ENCODE peak calls at places on chromosome 22, in four cellular contexts. A is esophagus squamous epithelium, P is mammary epithelial cell, T is MM.1S. M is an unnamed sample.

GRCh38 chr22:38484244-38484643 is 16.3 kb downstream of the KDELR3 start:
- DNase-seq in T (no peak), A (no peak), P (no peak), M (no peak)

GRCh38 chr22:39098026-39098425 is 982 bp downstream of the APOBEC3H start:
- DNase-seq in P (no peak), A (no peak), T (peak), M (no peak)

GRCh38 chr22:49266561-49267519 is 560.8 kb downstream of the BRD1 start:
- DNase-seq in T (peak), A (no peak), P (no peak), M (no peak)

GRCh38 chr22:39351689-39352214 is 2.0 kb downstream of the SYNGR1 start:
- DNase-seq in T (no peak), P (peak), A (no peak), M (peak)

GRCh38 chr22:21624120-21624879 is 5.5 kb downstream of the YDJC start:
- DNase-seq in T (peak), P (peak), A (no peak), M (no peak)

GRCh38 chr22:20807315-20807752 is 33.4 kb downstream of the SERPIND1 start:
- DNase-seq in T (no peak), P (peak), A (no peak), M (no peak)

GRCh38 chr22:48891688-48892380 is 935.8 kb downstream of the BRD1 start:
- DNase-seq in T (no peak), A (no peak), P (no peak), M (no peak)

GRCh38 chr22:43326342-43326825 is 16.8 kb downstream of the SCUBE1 start:
- DNase-seq in P (no peak), A (no peak), T (no peak), M (no peak)

GRCh38 chr22:39242389-39242808 is 2.4 kb downstream of the PDGFB start:
- DNase-seq in T (peak), A (no peak), P (no peak), M (no peak)

GRCh38 chr22:38941488-38941987 is 15.9 kb upstream of the APOBEC3A start:
- DNase-seq in T (peak), P (no peak), A (no peak), M (no peak)

GRCh38 chr22:41782316-41782715 is 18.2 kb upstream of the CCDC134 start:
- DNase-seq in T (no peak), P (no peak), A (no peak), M (no peak)

GRCh38 chr22:35229865-35230264 is 27.4 kb upstream of the HMGXB4 start:
- DNase-seq in A (no peak), T (no peak), P (no peak), M (no peak)

GRCh38 chr22:36900880-36901279 is 12.5 kb upstream of the CSF2RB start:
- DNase-seq in A (no peak), T (no peak), P (no peak), M (no peak)

GRCh38 chr22:36899498-36899897 is 13.9 kb upstream of the CSF2RB start:
- DNase-seq in P (no peak), T (no peak), A (no peak), M (no peak)

GRCh38 chr22:36898690-36899089 is 14.7 kb upstream of the CSF2RB start:
- DNase-seq in T (no peak), A (no peak), P (no peak), M (no peak)

GRCh38 chr22:36901411-36902142 is 11.9 kb upstream of the CSF2RB start:
- DNase-seq in P (no peak), T (peak), A (no peak), M (no peak)

DNA sequence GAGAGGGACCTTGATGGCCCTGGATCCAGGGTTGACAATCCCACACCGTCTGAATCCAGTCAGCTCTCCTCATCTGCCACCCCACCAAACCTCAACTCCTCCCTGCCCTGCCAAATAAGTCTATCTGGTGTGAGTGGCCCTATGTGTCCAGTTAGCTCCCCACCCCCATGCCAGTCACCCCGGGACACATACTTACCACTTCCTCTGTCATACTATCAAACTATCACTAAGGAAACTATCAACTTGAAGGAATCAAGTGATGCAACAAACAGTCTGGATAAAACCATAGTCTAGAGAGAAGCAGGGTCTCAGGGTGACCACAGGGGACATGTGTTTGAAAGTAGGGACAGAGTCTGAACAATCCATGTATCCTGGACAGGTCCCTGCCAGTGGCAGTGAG is 13.2 kb upstream of the CSF2RB start:
- DNase-seq in A (no peak), P (no peak), T (no peak), M (no peak)
- H3K4me3 ChIP-seq in A (no peak), P (no peak), T (no peak), M (no peak)

GRCh38 chr22:46103181-46103580 is 47.1 kb upstream of the PPARA start:
- DNase-seq in P (no peak), A (no peak), T (no peak), M (no peak)
- H3K27ac ChIP-seq in P (no peak), A (peak), T (no peak), M (peak)

GRCh38 chr22:19150482-19151328 is 613 bp upstream of the GSC2 start:
- DNase-seq in P (no peak), T (no peak), A (no peak), M (no peak)
- H3K4me3 ChIP-seq in P (no peak), T (no peak), A (peak), M (no peak)

GRCh38 chr22:23767673-23768548 is at the start of gene CHCHD10:
- DNase-seq in A (no peak), T (peak), P (no peak), M (no peak)

GRCh38 chr22:23764931-23765881 is 2.4 kb downstream of the C22orf15 start:
- DNase-seq in T (no peak), P (no peak), A (no peak), M (no peak)

GRCh38 chr22:23769321-23769965 is 1.7 kb upstream of the CHCHD10 start:
- DNase-seq in A (no peak), P (no peak), T (no peak), M (no peak)

GRCh38 chr22:23763579-23764331 is 965 bp downstream of the C22orf15 start:
- DNase-seq in T (no peak), P (no peak), A (no peak), M (no peak)

GRCh38 chr22:23767303-23767672 is 484 bp downstream of the CHCHD10 start:
- DNase-seq in A (no peak), P (no peak), T (no peak), M (no peak)
- H3K27ac ChIP-seq in A (peak), P (no peak), T (peak), M (peak)

M was measured in SK-N-MC.